ENCODE peak calls at places on chromosomes 13 and 19, in five cellular contexts. R is H9; U is smooth muscle cell of the brain vasculature; I is left colon; J is CD8-positive, alpha-beta memory T cell. E is an unnamed sample.

GRCh38 chr13:112115403-112116091 is 48.6 kb downstream of the SOX1 start:
- DNase-seq in R (no peak), I (no peak), J (no peak), U (no peak), E (no peak)

GRCh38 chr13:33957497-33957905 is 139.6 kb downstream of the RFC3 start:
- DNase-seq in R (no peak), J (no peak), I (no peak), U (no peak), E (no peak)

GRCh38 chr13:46129124-46129523 is 24.3 kb upstream of the CPB2 start:
- DNase-seq in J (no peak), U (no peak), I (no peak), R (no peak), E (no peak)

GRCh38 chr19:1773173-1773572 is 19.9 kb downstream of the ONECUT3 start:
- DNase-seq in J (no peak), R (no peak), U (no peak), I (no peak), E (no peak)

GRCh38 chr19:48558018-48558684 is 6.2 kb downstream of the SULT2B1 start:
- DNase-seq in U (no peak), J (no peak), I (peak; percentile 93), R (peak; percentile 77), E (peak; percentile 54)

GRCh38 chr19:33426621-33427475 is 53.3 kb downstream of the CEBPG start:
- DNase-seq in J (no peak), I (no peak), U (no peak), R (no peak), E (no peak)

GRCh38 chr13:35957996-35958395 is 173.2 kb downstream of the DCLK1 start:
- DNase-seq in I (no peak), R (no peak), J (no peak), U (no peak), E (no peak)

GRCh38 chr13:51619614-51620013 is 35.4 kb downstream of the WDFY2 start:
- DNase-seq in U (no peak), I (no peak), J (no peak), R (no peak), E (no peak)

GRCh38 chr19:23783634-23784033 is 24.9 kb upstream of the ZNF681 start:
- DNase-seq in U (no peak), R (no peak), J (no peak), I (no peak), E (no peak)

GRCh38 chr19:33998739-33999345 is 173.5 kb upstream of the LSM14A start:
- DNase-seq in U (no peak), I (no peak), R (no peak), J (no peak), E (no peak)

E was measured in body of pancreas.